ENCODE peak calls at places on chromosomes 4 and X, in five cellular contexts. One of them, this sample, is unnamed.
A peak's percentile ranks its signal among the peaks of the same experiment; 100 is the strongest.

GRCh38 chrX:129731228-129731627 is 7.6 kb upstream of the XPNPEP2 start:
- DNase-seq in GM23338: no peak
- DNase-seq in spleen: no peak
- DNase-seq in H7: no peak
- DNase-seq in fibroblast of lung: no peak
- DNase-seq in this sample: no peak

GRCh38 chr4:109810580-109811387 is 4.8 kb upstream of the GAR1 start:
- DNase-seq in GM23338: peak; percentile 48
- DNase-seq in spleen: no peak
- DNase-seq in H7: peak; percentile 40
- DNase-seq in fibroblast of lung: no peak
- DNase-seq in this sample: no peak

GRCh38 chr4:157994863-157995262 is 178.0 kb downstream of the GASK1B start:
- DNase-seq in GM23338: no peak
- DNase-seq in spleen: no peak
- DNase-seq in H7: no peak
- DNase-seq in fibroblast of lung: peak; percentile 12
- DNase-seq in this sample: no peak

GRCh38 chr4:112857461-112857860 is 192.0 kb upstream of the ANK2 start:
- DNase-seq in GM23338: no peak
- DNase-seq in spleen: no peak
- DNase-seq in H7: no peak
- DNase-seq in fibroblast of lung: peak; percentile 94
- DNase-seq in this sample: no peak

GRCh38 chr4:82648356-82648755 is 86.6 kb upstream of the TMEM150C start:
- DNase-seq in GM23338: no peak
- DNase-seq in spleen: no peak
- DNase-seq in H7: no peak
- DNase-seq in fibroblast of lung: peak; percentile 49
- DNase-seq in this sample: no peak

GRCh38 chr4:68182382-68182820 is 52.7 kb upstream of the TMPRSS11F start:
- DNase-seq in GM23338: no peak
- DNase-seq in spleen: peak; percentile 72
- DNase-seq in H7: peak; percentile 20
- DNase-seq in fibroblast of lung: no peak
- DNase-seq in this sample: no peak

GRCh38 chr4:10129196-10130185 is 12.9 kb upstream of the WDR1 start:
- DNase-seq in GM23338: no peak
- DNase-seq in spleen: no peak
- DNase-seq in H7: no peak
- DNase-seq in fibroblast of lung: no peak
- DNase-seq in this sample: no peak

GRCh38 chr4:84957509-84958420 is 8.7 kb downstream of the WDFY3 start:
- DNase-seq in GM23338: no peak
- DNase-seq in spleen: no peak
- DNase-seq in H7: no peak
- DNase-seq in fibroblast of lung: peak; percentile 69
- DNase-seq in this sample: no peak

GRCh38 chr4:153748378-153748777 is 11.4 kb downstream of the RNF175 start:
- DNase-seq in GM23338: no peak
- DNase-seq in spleen: no peak
- DNase-seq in H7: no peak
- DNase-seq in fibroblast of lung: peak; percentile 79
- DNase-seq in this sample: peak; percentile 86

GRCh38 chr4:76703676-76704075 is 194.3 kb downstream of the SOWAHB start:
- DNase-seq in GM23338: no peak
- DNase-seq in spleen: no peak
- DNase-seq in H7: no peak
- DNase-seq in fibroblast of lung: peak; percentile 51
- DNase-seq in this sample: no peak

GRCh38 chr4:123166023-123166422 is 230.6 kb upstream of the SPRY1 start:
- DNase-seq in GM23338: no peak
- DNase-seq in spleen: no peak
- DNase-seq in H7: no peak
- DNase-seq in fibroblast of lung: no peak
- DNase-seq in this sample: no peak

DNA sequence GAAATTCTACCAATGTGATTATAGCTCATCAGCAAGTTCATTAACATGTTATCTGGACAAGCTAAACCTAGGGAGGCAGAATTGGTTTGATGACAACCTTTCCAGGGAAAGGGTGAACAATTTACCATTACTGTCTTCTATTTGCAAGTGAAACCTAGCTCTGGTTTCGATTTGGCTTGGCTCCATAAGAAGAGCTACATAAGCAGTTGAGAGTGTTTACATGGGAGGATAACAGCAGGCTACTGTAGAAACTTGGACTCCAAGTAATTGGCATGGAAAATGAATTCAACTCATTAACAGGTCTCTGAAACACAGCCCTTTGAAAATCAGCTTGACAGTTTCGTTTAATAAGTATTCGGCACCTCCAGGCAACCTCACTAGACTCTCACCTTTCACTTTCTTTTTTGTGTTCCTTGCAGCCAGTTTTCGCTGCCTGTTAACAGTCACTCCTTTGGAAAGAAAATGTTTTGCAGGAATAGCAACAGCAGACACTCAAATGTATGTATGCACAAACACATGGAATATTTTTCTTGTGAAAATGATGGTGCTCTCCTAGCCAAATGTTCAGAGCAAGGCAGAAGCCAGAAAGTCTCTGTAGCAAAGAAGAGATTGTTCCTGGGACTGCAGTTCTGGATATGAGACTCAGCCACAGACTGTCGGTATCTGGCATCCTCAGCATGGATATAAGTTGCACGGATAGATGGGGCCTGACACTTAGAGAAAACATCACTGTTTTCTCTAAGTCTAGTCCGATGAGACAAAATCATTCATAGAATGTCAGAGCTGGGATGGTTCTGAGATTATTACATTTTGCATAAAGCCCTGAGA is 27.5 kb downstream of the POU3F4 start:
- DNase-seq in GM23338: no peak
- DNase-seq in spleen: no peak
- DNase-seq in H7: no peak
- DNase-seq in fibroblast of lung: peak; percentile 12
- DNase-seq in this sample: no peak
- H3K4me3 ChIP-seq in GM23338: no peak overlapping the region
- H3K4me3 ChIP-seq in spleen: peak overlapping the region; percentile 34
- H3K4me3 ChIP-seq in H7: no peak overlapping the region
- H3K4me3 ChIP-seq in fibroblast of lung: no peak overlapping the region
- H3K4me3 ChIP-seq in this sample: no peak overlapping the region

DNA sequence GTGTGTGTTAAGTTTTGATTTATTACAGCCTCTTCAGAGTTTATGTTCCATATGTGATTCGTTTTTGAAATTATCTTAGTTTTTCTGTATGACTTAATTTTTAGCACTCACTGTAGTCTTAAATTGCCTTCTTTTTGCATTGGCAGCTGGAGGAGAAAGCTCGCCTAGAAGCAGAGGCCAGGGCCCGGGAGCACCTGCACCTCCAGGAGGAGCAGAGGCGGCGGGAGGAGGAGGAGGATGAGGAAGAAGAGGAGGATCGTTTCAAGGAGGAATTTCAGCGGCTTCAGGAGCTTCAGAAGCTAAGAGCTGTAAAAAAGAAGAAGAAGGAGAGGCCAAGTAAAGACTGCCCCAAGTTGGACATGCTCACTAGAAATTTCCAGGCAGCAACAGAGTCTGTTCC is 56.6 kb downstream of the TNIP2 start:
- DNase-seq in GM23338: no peak
- DNase-seq in spleen: no peak
- DNase-seq in H7: no peak
- DNase-seq in fibroblast of lung: no peak
- DNase-seq in this sample: peak; percentile 46
- H3K36me3 ChIP-seq in GM23338: peaks cover 38% of the 10 kb centered on the region
- H3K36me3 ChIP-seq in spleen: peaks cover 99% of the 10 kb centered on the region
- H3K36me3 ChIP-seq in H7: peaks cover 29% of the 10 kb centered on the region
- H3K36me3 ChIP-seq in fibroblast of lung: peaks cover 23% of the 10 kb centered on the region
- H3K36me3 ChIP-seq in this sample: peaks cover 11% of the 10 kb centered on the region

GRCh38 chrX:2690856-2691542 is at the start of gene CD99:
- DNase-seq in GM23338: peak; percentile 84
- DNase-seq in spleen: peak; percentile 97
- DNase-seq in H7: peak; percentile 96
- DNase-seq in fibroblast of lung: peak; percentile 87
- DNase-seq in this sample: peak; percentile 96
- H3K4me3 ChIP-seq in GM23338: peak within 1 kb of the TSS; percentile 87
- H3K4me3 ChIP-seq in spleen: peak within 1 kb of the TSS; percentile 96
- H3K4me3 ChIP-seq in H7: peak within 1 kb of the TSS; percentile 83
- H3K4me3 ChIP-seq in fibroblast of lung: peak within 1 kb of the TSS; percentile 80
- H3K4me3 ChIP-seq in this sample: peak within 1 kb of the TSS; percentile 75

GRCh38 chr4:15013585-15013984 is 11.3 kb downstream of the CPEB2 start:
- DNase-seq in GM23338: no peak
- DNase-seq in spleen: no peak
- DNase-seq in H7: no peak
- DNase-seq in fibroblast of lung: no peak
- DNase-seq in this sample: no peak
- H3K36me3 ChIP-seq in GM23338: no peaks in the 10 kb centered on the region
- H3K36me3 ChIP-seq in spleen: peaks cover 63% of the 10 kb centered on the region
- H3K36me3 ChIP-seq in H7: no peaks in the 10 kb centered on the region
- H3K36me3 ChIP-seq in fibroblast of lung: peaks cover 4% of the 10 kb centered on the region
- H3K36me3 ChIP-seq in this sample: no peaks in the 10 kb centered on the region